ENCODE peak calls at places on chromosomes 3 and 15, in ten cellular contexts. One of them, this sample, is unnamed.

GRCh38 chr3:11244131-11244677 is 28.0 kb upstream of the ATG7 start:
- DNase-seq in naive B cell: no peak
- DNase-seq in ELF-1: no peak
- DNase-seq in BE2C: no peak
- DNase-seq in Caco-2: no peak
- DNase-seq in activated gamma-delta T cell treated with anti-CD3 and anti-CD28 coated beads, Interleukin-2, amount 50 U/mL, for 16 hours: no peak
- DNase-seq in activated T-helper 1 cell treated with anti-CD3 and anti-CD28 coated beads, Interleukin-2, amount 50 U/mL, for 16 hours: no peak
- DNase-seq in epithelial cell of prostate: no peak
- DNase-seq in activated effector memory CD4-positive, alpha-beta T cell treated with Interleukin-2 at 50 U/mL for 16 hours: no peak
- DNase-seq in Calu3: no peak
- DNase-seq in this sample: no peak

GRCh38 chr3:186075489-186075888 is 33.4 kb downstream of the ETV5 start:
- DNase-seq in naive B cell: no peak
- DNase-seq in ELF-1: no peak
- DNase-seq in BE2C: no peak
- DNase-seq in Caco-2: no peak
- DNase-seq in activated gamma-delta T cell treated with anti-CD3 and anti-CD28 coated beads, Interleukin-2, amount 50 U/mL, for 16 hours: no peak
- DNase-seq in activated T-helper 1 cell treated with anti-CD3 and anti-CD28 coated beads, Interleukin-2, amount 50 U/mL, for 16 hours: no peak
- DNase-seq in epithelial cell of prostate: no peak
- DNase-seq in activated effector memory CD4-positive, alpha-beta T cell treated with Interleukin-2 at 50 U/mL for 16 hours: no peak
- DNase-seq in Calu3: no peak
- DNase-seq in this sample: no peak

GRCh38 chr3:48427630-48427962 is 2.3 kb downstream of the PLXNB1 start:
- DNase-seq in naive B cell: no peak
- DNase-seq in ELF-1: no peak
- DNase-seq in BE2C: no peak
- DNase-seq in Caco-2: no peak
- DNase-seq in activated gamma-delta T cell treated with anti-CD3 and anti-CD28 coated beads, Interleukin-2, amount 50 U/mL, for 16 hours: no peak
- DNase-seq in activated T-helper 1 cell treated with anti-CD3 and anti-CD28 coated beads, Interleukin-2, amount 50 U/mL, for 16 hours: no peak
- DNase-seq in epithelial cell of prostate: no peak
- DNase-seq in activated effector memory CD4-positive, alpha-beta T cell treated with Interleukin-2 at 50 U/mL for 16 hours: no peak
- DNase-seq in Calu3: no peak
- DNase-seq in this sample: peak

GRCh38 chr3:50428007-50428633 is 68.8 kb upstream of the TMEM115 start:
- DNase-seq in naive B cell: no peak
- DNase-seq in ELF-1: no peak
- DNase-seq in BE2C: peak
- DNase-seq in Caco-2: no peak
- DNase-seq in activated gamma-delta T cell treated with anti-CD3 and anti-CD28 coated beads, Interleukin-2, amount 50 U/mL, for 16 hours: no peak
- DNase-seq in activated T-helper 1 cell treated with anti-CD3 and anti-CD28 coated beads, Interleukin-2, amount 50 U/mL, for 16 hours: no peak
- DNase-seq in epithelial cell of prostate: no peak
- DNase-seq in activated effector memory CD4-positive, alpha-beta T cell treated with Interleukin-2 at 50 U/mL for 16 hours: no peak
- DNase-seq in Calu3: peak
- DNase-seq in this sample: no peak

GRCh38 chr3:62990704-62991413 is 115.6 kb upstream of the CADPS start:
- DNase-seq in naive B cell: no peak
- DNase-seq in ELF-1: no peak
- DNase-seq in BE2C: no peak
- DNase-seq in Caco-2: no peak
- DNase-seq in activated gamma-delta T cell treated with anti-CD3 and anti-CD28 coated beads, Interleukin-2, amount 50 U/mL, for 16 hours: no peak
- DNase-seq in activated T-helper 1 cell treated with anti-CD3 and anti-CD28 coated beads, Interleukin-2, amount 50 U/mL, for 16 hours: no peak
- DNase-seq in epithelial cell of prostate: no peak
- DNase-seq in activated effector memory CD4-positive, alpha-beta T cell treated with Interleukin-2 at 50 U/mL for 16 hours: no peak
- DNase-seq in Calu3: no peak
- DNase-seq in this sample: no peak

GRCh38 chr15:52485290-52485689 is 43.4 kb downstream of the MYO5A start:
- DNase-seq in naive B cell: no peak
- DNase-seq in ELF-1: no peak
- DNase-seq in BE2C: no peak
- DNase-seq in Caco-2: no peak
- DNase-seq in activated gamma-delta T cell treated with anti-CD3 and anti-CD28 coated beads, Interleukin-2, amount 50 U/mL, for 16 hours: no peak
- DNase-seq in activated T-helper 1 cell treated with anti-CD3 and anti-CD28 coated beads, Interleukin-2, amount 50 U/mL, for 16 hours: no peak
- DNase-seq in epithelial cell of prostate: no peak
- DNase-seq in activated effector memory CD4-positive, alpha-beta T cell treated with Interleukin-2 at 50 U/mL for 16 hours: no peak
- DNase-seq in Calu3: no peak
- DNase-seq in this sample: no peak

GRCh38 chr3:123745184-123745855 is 138.8 kb downstream of the MYLK start:
- DNase-seq in naive B cell: no peak
- DNase-seq in ELF-1: no peak
- DNase-seq in BE2C: no peak
- DNase-seq in Caco-2: no peak
- DNase-seq in activated gamma-delta T cell treated with anti-CD3 and anti-CD28 coated beads, Interleukin-2, amount 50 U/mL, for 16 hours: no peak
- DNase-seq in activated T-helper 1 cell treated with anti-CD3 and anti-CD28 coated beads, Interleukin-2, amount 50 U/mL, for 16 hours: no peak
- DNase-seq in epithelial cell of prostate: no peak
- DNase-seq in activated effector memory CD4-positive, alpha-beta T cell treated with Interleukin-2 at 50 U/mL for 16 hours: no peak
- DNase-seq in Calu3: peak
- DNase-seq in this sample: peak

GRCh38 chr15:54840999-54841398 is 355.7 kb downstream of the RSL24D1 start:
- DNase-seq in naive B cell: no peak
- DNase-seq in ELF-1: peak
- DNase-seq in BE2C: no peak
- DNase-seq in Caco-2: peak
- DNase-seq in activated gamma-delta T cell treated with anti-CD3 and anti-CD28 coated beads, Interleukin-2, amount 50 U/mL, for 16 hours: no peak
- DNase-seq in activated T-helper 1 cell treated with anti-CD3 and anti-CD28 coated beads, Interleukin-2, amount 50 U/mL, for 16 hours: no peak
- DNase-seq in epithelial cell of prostate: no peak
- DNase-seq in activated effector memory CD4-positive, alpha-beta T cell treated with Interleukin-2 at 50 U/mL for 16 hours: no peak
- DNase-seq in Calu3: no peak
- DNase-seq in this sample: no peak

GRCh38 chr3:134601539-134602439 is 49.0 kb downstream of the KY start:
- DNase-seq in naive B cell: no peak
- DNase-seq in ELF-1: peak
- DNase-seq in BE2C: peak
- DNase-seq in Caco-2: peak
- DNase-seq in activated gamma-delta T cell treated with anti-CD3 and anti-CD28 coated beads, Interleukin-2, amount 50 U/mL, for 16 hours: no peak
- DNase-seq in activated T-helper 1 cell treated with anti-CD3 and anti-CD28 coated beads, Interleukin-2, amount 50 U/mL, for 16 hours: no peak
- DNase-seq in epithelial cell of prostate: no peak
- DNase-seq in activated effector memory CD4-positive, alpha-beta T cell treated with Interleukin-2 at 50 U/mL for 16 hours: no peak
- DNase-seq in Calu3: no peak
- DNase-seq in this sample: no peak

GRCh38 chr3:71104090-71104489 is 479.4 kb downstream of the FOXP1 start:
- DNase-seq in naive B cell: no peak
- DNase-seq in ELF-1: no peak
- DNase-seq in BE2C: no peak
- DNase-seq in Caco-2: no peak
- DNase-seq in activated gamma-delta T cell treated with anti-CD3 and anti-CD28 coated beads, Interleukin-2, amount 50 U/mL, for 16 hours: no peak
- DNase-seq in activated T-helper 1 cell treated with anti-CD3 and anti-CD28 coated beads, Interleukin-2, amount 50 U/mL, for 16 hours: no peak
- DNase-seq in epithelial cell of prostate: no peak
- DNase-seq in activated effector memory CD4-positive, alpha-beta T cell treated with Interleukin-2 at 50 U/mL for 16 hours: no peak
- DNase-seq in Calu3: no peak
- DNase-seq in this sample: no peak

GRCh38 chr3:179882322-179882721 is 154.4 kb downstream of the PEX5L start:
- DNase-seq in naive B cell: no peak
- DNase-seq in ELF-1: peak
- DNase-seq in BE2C: no peak
- DNase-seq in Caco-2: no peak
- DNase-seq in activated gamma-delta T cell treated with anti-CD3 and anti-CD28 coated beads, Interleukin-2, amount 50 U/mL, for 16 hours: no peak
- DNase-seq in activated T-helper 1 cell treated with anti-CD3 and anti-CD28 coated beads, Interleukin-2, amount 50 U/mL, for 16 hours: no peak
- DNase-seq in epithelial cell of prostate: no peak
- DNase-seq in activated effector memory CD4-positive, alpha-beta T cell treated with Interleukin-2 at 50 U/mL for 16 hours: no peak
- DNase-seq in Calu3: peak
- DNase-seq in this sample: no peak

GRCh38 chr15:93210995-93211394 is 122.0 kb upstream of the RGMA start:
- DNase-seq in naive B cell: no peak
- DNase-seq in ELF-1: peak
- DNase-seq in BE2C: no peak
- DNase-seq in Caco-2: no peak
- DNase-seq in activated gamma-delta T cell treated with anti-CD3 and anti-CD28 coated beads, Interleukin-2, amount 50 U/mL, for 16 hours: no peak
- DNase-seq in activated T-helper 1 cell treated with anti-CD3 and anti-CD28 coated beads, Interleukin-2, amount 50 U/mL, for 16 hours: no peak
- DNase-seq in epithelial cell of prostate: no peak
- DNase-seq in activated effector memory CD4-positive, alpha-beta T cell treated with Interleukin-2 at 50 U/mL for 16 hours: no peak
- DNase-seq in Calu3: no peak
- DNase-seq in this sample: no peak

GRCh38 chr3:53218136-53218535 is 37.7 kb downstream of the TKT start:
- DNase-seq in naive B cell: peak
- DNase-seq in ELF-1: no peak
- DNase-seq in BE2C: no peak
- DNase-seq in Caco-2: peak
- DNase-seq in activated gamma-delta T cell treated with anti-CD3 and anti-CD28 coated beads, Interleukin-2, amount 50 U/mL, for 16 hours: no peak
- DNase-seq in activated T-helper 1 cell treated with anti-CD3 and anti-CD28 coated beads, Interleukin-2, amount 50 U/mL, for 16 hours: no peak
- DNase-seq in epithelial cell of prostate: no peak
- DNase-seq in activated effector memory CD4-positive, alpha-beta T cell treated with Interleukin-2 at 50 U/mL for 16 hours: no peak
- DNase-seq in Calu3: no peak
- DNase-seq in this sample: no peak

GRCh38 chr3:9361691-9362388 is 1.0 kb upstream of the THUMPD3 start:
- DNase-seq in naive B cell: no peak
- DNase-seq in ELF-1: peak
- DNase-seq in BE2C: no peak
- DNase-seq in Caco-2: peak
- DNase-seq in activated gamma-delta T cell treated with anti-CD3 and anti-CD28 coated beads, Interleukin-2, amount 50 U/mL, for 16 hours: no peak
- DNase-seq in activated T-helper 1 cell treated with anti-CD3 and anti-CD28 coated beads, Interleukin-2, amount 50 U/mL, for 16 hours: no peak
- DNase-seq in epithelial cell of prostate: no peak
- DNase-seq in activated effector memory CD4-positive, alpha-beta T cell treated with Interleukin-2 at 50 U/mL for 16 hours: no peak
- DNase-seq in Calu3: no peak
- DNase-seq in this sample: no peak

GRCh38 chr15:99993262-99993661 is 260.0 kb upstream of the LYSMD4 start:
- DNase-seq in naive B cell: no peak
- DNase-seq in ELF-1: no peak
- DNase-seq in BE2C: no peak
- DNase-seq in Caco-2: no peak
- DNase-seq in activated gamma-delta T cell treated with anti-CD3 and anti-CD28 coated beads, Interleukin-2, amount 50 U/mL, for 16 hours: no peak
- DNase-seq in activated T-helper 1 cell treated with anti-CD3 and anti-CD28 coated beads, Interleukin-2, amount 50 U/mL, for 16 hours: no peak
- DNase-seq in epithelial cell of prostate: no peak
- DNase-seq in activated effector memory CD4-positive, alpha-beta T cell treated with Interleukin-2 at 50 U/mL for 16 hours: no peak
- DNase-seq in Calu3: no peak
- DNase-seq in this sample: no peak

GRCh38 chr15:58951388-58952060 is 18.0 kb upstream of the SLTM start:
- DNase-seq in naive B cell: no peak
- DNase-seq in ELF-1: no peak
- DNase-seq in BE2C: no peak
- DNase-seq in Caco-2: no peak
- DNase-seq in activated gamma-delta T cell treated with anti-CD3 and anti-CD28 coated beads, Interleukin-2, amount 50 U/mL, for 16 hours: no peak
- DNase-seq in activated T-helper 1 cell treated with anti-CD3 and anti-CD28 coated beads, Interleukin-2, amount 50 U/mL, for 16 hours: no peak
- DNase-seq in epithelial cell of prostate: peak
- DNase-seq in activated effector memory CD4-positive, alpha-beta T cell treated with Interleukin-2 at 50 U/mL for 16 hours: no peak
- DNase-seq in Calu3: peak
- DNase-seq in this sample: peak

GRCh38 chr3:41116851-41117250 is 82.5 kb upstream of the CTNNB1 start:
- DNase-seq in naive B cell: no peak
- DNase-seq in ELF-1: no peak
- DNase-seq in BE2C: no peak
- DNase-seq in Caco-2: no peak
- DNase-seq in activated gamma-delta T cell treated with anti-CD3 and anti-CD28 coated beads, Interleukin-2, amount 50 U/mL, for 16 hours: no peak
- DNase-seq in activated T-helper 1 cell treated with anti-CD3 and anti-CD28 coated beads, Interleukin-2, amount 50 U/mL, for 16 hours: no peak
- DNase-seq in epithelial cell of prostate: no peak
- DNase-seq in activated effector memory CD4-positive, alpha-beta T cell treated with Interleukin-2 at 50 U/mL for 16 hours: no peak
- DNase-seq in Calu3: no peak
- DNase-seq in this sample: no peak

GRCh38 chr3:63900459-63900858 is 11.7 kb downstream of the SCAANT1 start:
- DNase-seq in naive B cell: no peak
- DNase-seq in ELF-1: no peak
- DNase-seq in BE2C: peak
- DNase-seq in Caco-2: no peak
- DNase-seq in activated gamma-delta T cell treated with anti-CD3 and anti-CD28 coated beads, Interleukin-2, amount 50 U/mL, for 16 hours: no peak
- DNase-seq in activated T-helper 1 cell treated with anti-CD3 and anti-CD28 coated beads, Interleukin-2, amount 50 U/mL, for 16 hours: no peak
- DNase-seq in epithelial cell of prostate: no peak
- DNase-seq in activated effector memory CD4-positive, alpha-beta T cell treated with Interleukin-2 at 50 U/mL for 16 hours: no peak
- DNase-seq in Calu3: no peak
- DNase-seq in this sample: no peak

GRCh38 chr3:139894638-139894989 is 40.4 kb upstream of the CLSTN2 start:
- DNase-seq in naive B cell: no peak
- DNase-seq in ELF-1: no peak
- DNase-seq in BE2C: no peak
- DNase-seq in Caco-2: no peak
- DNase-seq in activated gamma-delta T cell treated with anti-CD3 and anti-CD28 coated beads, Interleukin-2, amount 50 U/mL, for 16 hours: no peak
- DNase-seq in activated T-helper 1 cell treated with anti-CD3 and anti-CD28 coated beads, Interleukin-2, amount 50 U/mL, for 16 hours: no peak
- DNase-seq in epithelial cell of prostate: no peak
- DNase-seq in activated effector memory CD4-positive, alpha-beta T cell treated with Interleukin-2 at 50 U/mL for 16 hours: no peak
- DNase-seq in Calu3: no peak
- DNase-seq in this sample: no peak

GRCh38 chr15:99401971-99402732 is 150.9 kb downstream of the LRRC28 start:
- DNase-seq in naive B cell: no peak
- DNase-seq in ELF-1: peak
- DNase-seq in BE2C: no peak
- DNase-seq in Caco-2: no peak
- DNase-seq in activated gamma-delta T cell treated with anti-CD3 and anti-CD28 coated beads, Interleukin-2, amount 50 U/mL, for 16 hours: no peak
- DNase-seq in activated T-helper 1 cell treated with anti-CD3 and anti-CD28 coated beads, Interleukin-2, amount 50 U/mL, for 16 hours: no peak
- DNase-seq in epithelial cell of prostate: no peak
- DNase-seq in activated effector memory CD4-positive, alpha-beta T cell treated with Interleukin-2 at 50 U/mL for 16 hours: no peak
- DNase-seq in Calu3: no peak
- DNase-seq in this sample: no peak

GRCh38 chr3:72665701-72666443 is 182.4 kb downstream of the SHQ1 start:
- DNase-seq in naive B cell: peak
- DNase-seq in ELF-1: peak
- DNase-seq in BE2C: peak
- DNase-seq in Caco-2: no peak
- DNase-seq in activated gamma-delta T cell treated with anti-CD3 and anti-CD28 coated beads, Interleukin-2, amount 50 U/mL, for 16 hours: peak
- DNase-seq in activated T-helper 1 cell treated with anti-CD3 and anti-CD28 coated beads, Interleukin-2, amount 50 U/mL, for 16 hours: peak
- DNase-seq in epithelial cell of prostate: no peak
- DNase-seq in activated effector memory CD4-positive, alpha-beta T cell treated with Interleukin-2 at 50 U/mL for 16 hours: peak
- DNase-seq in Calu3: peak
- DNase-seq in this sample: peak

GRCh38 chr3:105429034-105429762 is 62.5 kb downstream of the ALCAM start:
- DNase-seq in naive B cell: no peak
- DNase-seq in ELF-1: no peak
- DNase-seq in BE2C: no peak
- DNase-seq in Caco-2: no peak
- DNase-seq in activated gamma-delta T cell treated with anti-CD3 and anti-CD28 coated beads, Interleukin-2, amount 50 U/mL, for 16 hours: no peak
- DNase-seq in activated T-helper 1 cell treated with anti-CD3 and anti-CD28 coated beads, Interleukin-2, amount 50 U/mL, for 16 hours: no peak
- DNase-seq in epithelial cell of prostate: no peak
- DNase-seq in activated effector memory CD4-positive, alpha-beta T cell treated with Interleukin-2 at 50 U/mL for 16 hours: no peak
- DNase-seq in Calu3: no peak
- DNase-seq in this sample: no peak

GRCh38 chr3:65265511-65265910 is 577.7 kb upstream of the ADAMTS9 start:
- DNase-seq in naive B cell: no peak
- DNase-seq in ELF-1: no peak
- DNase-seq in BE2C: no peak
- DNase-seq in Caco-2: no peak
- DNase-seq in activated gamma-delta T cell treated with anti-CD3 and anti-CD28 coated beads, Interleukin-2, amount 50 U/mL, for 16 hours: no peak
- DNase-seq in activated T-helper 1 cell treated with anti-CD3 and anti-CD28 coated beads, Interleukin-2, amount 50 U/mL, for 16 hours: no peak
- DNase-seq in epithelial cell of prostate: no peak
- DNase-seq in activated effector memory CD4-positive, alpha-beta T cell treated with Interleukin-2 at 50 U/mL for 16 hours: no peak
- DNase-seq in Calu3: no peak
- DNase-seq in this sample: no peak

GRCh38 chr3:88038561-88038960 is 20.2 kb downstream of the CGGBP1 start:
- DNase-seq in naive B cell: no peak
- DNase-seq in ELF-1: no peak
- DNase-seq in BE2C: no peak
- DNase-seq in Caco-2: no peak
- DNase-seq in activated gamma-delta T cell treated with anti-CD3 and anti-CD28 coated beads, Interleukin-2, amount 50 U/mL, for 16 hours: no peak
- DNase-seq in activated T-helper 1 cell treated with anti-CD3 and anti-CD28 coated beads, Interleukin-2, amount 50 U/mL, for 16 hours: no peak
- DNase-seq in epithelial cell of prostate: peak
- DNase-seq in activated effector memory CD4-positive, alpha-beta T cell treated with Interleukin-2 at 50 U/mL for 16 hours: no peak
- DNase-seq in Calu3: no peak
- DNase-seq in this sample: no peak

GRCh38 chr3:163261056-163261455 is 1764.4 kb downstream of the OTOL1 start:
- DNase-seq in naive B cell: no peak
- DNase-seq in ELF-1: no peak
- DNase-seq in BE2C: no peak
- DNase-seq in Caco-2: no peak
- DNase-seq in activated gamma-delta T cell treated with anti-CD3 and anti-CD28 coated beads, Interleukin-2, amount 50 U/mL, for 16 hours: no peak
- DNase-seq in activated T-helper 1 cell treated with anti-CD3 and anti-CD28 coated beads, Interleukin-2, amount 50 U/mL, for 16 hours: no peak
- DNase-seq in epithelial cell of prostate: no peak
- DNase-seq in activated effector memory CD4-positive, alpha-beta T cell treated with Interleukin-2 at 50 U/mL for 16 hours: no peak
- DNase-seq in Calu3: no peak
- DNase-seq in this sample: no peak

GRCh38 chr3:53154731-53155320 is 6.2 kb upstream of the PRKCD start:
- DNase-seq in naive B cell: no peak
- DNase-seq in ELF-1: no peak
- DNase-seq in BE2C: no peak
- DNase-seq in Caco-2: no peak
- DNase-seq in activated gamma-delta T cell treated with anti-CD3 and anti-CD28 coated beads, Interleukin-2, amount 50 U/mL, for 16 hours: no peak
- DNase-seq in activated T-helper 1 cell treated with anti-CD3 and anti-CD28 coated beads, Interleukin-2, amount 50 U/mL, for 16 hours: no peak
- DNase-seq in epithelial cell of prostate: no peak
- DNase-seq in activated effector memory CD4-positive, alpha-beta T cell treated with Interleukin-2 at 50 U/mL for 16 hours: no peak
- DNase-seq in Calu3: peak
- DNase-seq in this sample: peak

GRCh38 chr3:119310052-119310451 is 15.9 kb downstream of the ARHGAP31 start:
- DNase-seq in naive B cell: no peak
- DNase-seq in ELF-1: peak
- DNase-seq in BE2C: no peak
- DNase-seq in Caco-2: no peak
- DNase-seq in activated gamma-delta T cell treated with anti-CD3 and anti-CD28 coated beads, Interleukin-2, amount 50 U/mL, for 16 hours: no peak
- DNase-seq in activated T-helper 1 cell treated with anti-CD3 and anti-CD28 coated beads, Interleukin-2, amount 50 U/mL, for 16 hours: no peak
- DNase-seq in epithelial cell of prostate: no peak
- DNase-seq in activated effector memory CD4-positive, alpha-beta T cell treated with Interleukin-2 at 50 U/mL for 16 hours: no peak
- DNase-seq in Calu3: no peak
- DNase-seq in this sample: no peak

GRCh38 chr3:186237915-186238314 is 124.1 kb downstream of the DGKG start:
- DNase-seq in naive B cell: no peak
- DNase-seq in ELF-1: no peak
- DNase-seq in BE2C: no peak
- DNase-seq in Caco-2: no peak
- DNase-seq in activated gamma-delta T cell treated with anti-CD3 and anti-CD28 coated beads, Interleukin-2, amount 50 U/mL, for 16 hours: no peak
- DNase-seq in activated T-helper 1 cell treated with anti-CD3 and anti-CD28 coated beads, Interleukin-2, amount 50 U/mL, for 16 hours: no peak
- DNase-seq in epithelial cell of prostate: no peak
- DNase-seq in activated effector memory CD4-positive, alpha-beta T cell treated with Interleukin-2 at 50 U/mL for 16 hours: no peak
- DNase-seq in Calu3: no peak
- DNase-seq in this sample: no peak